ENCODE peak calls at places on chromosome 14, in eight cellular contexts. F is A549; D is progenitor cell of endocrine pancreas; Y is activated effector memory CD4-positive, alpha-beta T cell treated with Interleukin-2 at 50 U/mL for 16 hours; N is hippocampal formation; E is activated naive CD4-positive, alpha-beta T cell treated with anti-CD3 and anti-CD28 coated beads, Interleukin-2, amount 10 ng/mL, durations not matched to agents 7 days and 5 days; A is Calu3; P is CD8-positive, alpha-beta memory T cell. R is an unnamed sample.

GRCh38 chr14:65069874-65070709 is 32.2 kb downstream of the MAX start:
- DNase-seq in Y (no peak), A (peak; percentile 83), N (no peak), P (no peak), E (no peak), F (no peak), D (no peak), R (no peak)

GRCh38 chr14:51614707-51615106 is 37.0 kb upstream of the FRMD6 start:
- DNase-seq in P (no peak), A (no peak), Y (no peak), N (no peak), D (no peak), E (no peak), F (no peak), R (no peak)

GRCh38 chr14:38391334-38391733 is 135.4 kb upstream of the CLEC14A start:
- DNase-seq in P (no peak), N (no peak), Y (no peak), F (no peak), A (no peak), D (no peak), E (no peak), R (no peak)

GRCh38 chr14:51210594-51210993 is 29.5 kb upstream of the TMX1 start:
- DNase-seq in P (no peak), F (no peak), N (no peak), A (no peak), D (no peak), Y (no peak), E (no peak), R (no peak)

GRCh38 chr14:91138511-91139359 is 24.9 kb downstream of the DGLUCY start:
- DNase-seq in A (peak; percentile 50), E (peak; percentile 67), F (peak; percentile 28), D (no peak), N (no peak), Y (peak; percentile 13), P (peak; percentile 33), R (peak; percentile 16)

GRCh38 chr14:104870368-104871144 is 5.5 kb downstream of the CEP170B start:
- DNase-seq in P (peak; percentile 35), D (peak; percentile 38), A (peak; percentile 37), F (peak; percentile 45), Y (peak; percentile 14), E (peak; percentile 70), N (no peak), R (peak; percentile 21)

GRCh38 chr14:53109028-53109687 is 44.0 kb downstream of the DDHD1 start:
- DNase-seq in E (peak; percentile 83), Y (peak; percentile 28), D (no peak), A (no peak), F (no peak), N (no peak), P (peak; percentile 60), R (peak; percentile 32)

GRCh38 chr14:55386037-55386798 is 25.4 kb downstream of the ATG14 start:
- DNase-seq in F (no peak), N (no peak), D (no peak), Y (no peak), E (peak; percentile 33), P (no peak), A (no peak), R (no peak)

GRCh38 chr14:23861666-23862065 is 91.9 kb upstream of the DHRS4 start:
- DNase-seq in N (no peak), A (peak; percentile 45), Y (no peak), E (no peak), P (no peak), D (no peak), F (no peak), R (no peak)

GRCh38 chr14:67343601-67344230 is 15.9 kb downstream of the ATP6V1D start:
- DNase-seq in P (no peak), E (no peak), A (no peak), N (no peak), F (no peak), D (no peak), Y (no peak), R (no peak)

GRCh38 chr14:87805315-87805723 is 187.7 kb downstream of the GALC start:
- DNase-seq in N (peak; percentile 1), E (peak; percentile 67), D (no peak), F (peak; percentile 16), A (peak; percentile 66), P (peak; percentile 3), Y (no peak), R (peak; percentile 7)

GRCh38 chr14:68088463-68088862 is 268.9 kb downstream of the RAD51B start:
- DNase-seq in P (peak; percentile 19), D (no peak), A (no peak), N (no peak), Y (no peak), E (no peak), F (peak; percentile 38), R (no peak)

GRCh38 chr14:93970589-93970966 is 5.8 kb downstream of the ASB2 start:
- DNase-seq in F (peak; percentile 31), Y (peak; percentile 69), E (peak; percentile 78), N (no peak), A (peak; percentile 69), P (peak; percentile 51), D (no peak), R (peak; percentile 38)